ENCODE peak calls at places on chromosomes 3 and 15, in five cellular contexts. E is H9, X is WTC11, Y is cardiac muscle cell, L is Calu3. D is an unnamed sample.

GRCh38 chr3:48851407-48851806 is 3.7 kb upstream of the PRKAR2A start:
- DNase-seq in E (no peak), X (no peak), Y (peak), L (no peak), D (no peak)

GRCh38 chr3:32335365-32336122 is 56.1 kb upstream of the CMTM7 start:
- DNase-seq in E (no peak), X (no peak), Y (peak), L (no peak), D (no peak)

GRCh38 chr3:197468866-197469382 is 86.8 kb downstream of the BDH1 start:
- DNase-seq in E (no peak), X (no peak), Y (no peak), L (no peak), D (no peak)

GRCh38 chr3:196344663-196345062 is 6.5 kb upstream of the TM4SF19 start:
- DNase-seq in E (no peak), X (no peak), Y (no peak), L (no peak), D (no peak)

GRCh38 chr3:171384101-171384891 is 75.9 kb downstream of the TNIK start:
- DNase-seq in E (no peak), X (no peak), Y (no peak), L (no peak), D (peak)

GRCh38 chr3:79314547-79314946 is 453.3 kb downstream of the ROBO1 start:
- DNase-seq in E (no peak), X (no peak), Y (no peak), L (no peak), D (no peak)

GRCh38 chr15:75672646-75673425 is 25.1 kb downstream of the SNX33 start:
- DNase-seq in E (no peak), X (no peak), Y (peak), L (peak), D (peak)

GRCh38 chr3:100027321-100027720 is 87.0 kb downstream of the FILIP1L start:
- DNase-seq in E (no peak), X (no peak), Y (no peak), L (no peak), D (no peak)

GRCh38 chr3:156763931-156764720 is 62.0 kb upstream of the LEKR1 start:
- DNase-seq in E (no peak), X (no peak), Y (no peak), L (no peak), D (no peak)

GRCh38 chr3:170321326-170322034 is 36.0 kb upstream of the SKIL start:
- DNase-seq in E (no peak), X (no peak), Y (no peak), L (peak), D (no peak)

GRCh38 chr3:185361920-185362319 is 1.0 kb upstream of the MAP3K13 start:
- DNase-seq in E (no peak), X (no peak), Y (no peak), L (no peak), D (no peak)

GRCh38 chr3:195909645-195910498 is 1.5 kb upstream of the TNK2 start:
- DNase-seq in E (peak), X (peak), Y (peak), L (peak), D (no peak)

GRCh38 chr3:172042136-172042535 is 2.8 kb downstream of the FNDC3B start:
- DNase-seq in E (no peak), X (no peak), Y (no peak), L (no peak), D (no peak)

GRCh38 chr3:169558371-169558770 is 105.1 kb downstream of the MECOM start:
- DNase-seq in E (no peak), X (no peak), Y (no peak), L (no peak), D (peak)

GRCh38 chr3:148736086-148736485 is 38.4 kb downstream of the AGTR1 start:
- DNase-seq in E (no peak), X (no peak), Y (no peak), L (no peak), D (no peak)

GRCh38 chr3:148737104-148737525 is 39.4 kb downstream of the AGTR1 start:
- DNase-seq in E (no peak), X (no peak), Y (no peak), L (no peak), D (no peak)

GRCh38 chr3:148730676-148731075 is 33.0 kb downstream of the AGTR1 start:
- DNase-seq in E (no peak), X (no peak), Y (no peak), L (no peak), D (no peak)

GRCh38 chr3:148739720-148740119 is 42.0 kb downstream of the AGTR1 start:
- DNase-seq in E (no peak), X (no peak), Y (no peak), L (no peak), D (no peak)

GRCh38 chr3:148735597-148735996 is 37.9 kb downstream of the AGTR1 start:
- DNase-seq in E (no peak), X (no peak), Y (no peak), L (no peak), D (no peak)
- TF ChIP-seq CTCF in E (no peak), X (no peak), Y (no peak), L (no peak), D (no peak)

GRCh38 chr3:140128217-140129137 is 193.5 kb downstream of the CLSTN2 start:
- DNase-seq in E (peak), X (peak), Y (peak), L (peak), D (no peak)
- TF ChIP-seq CTCF in E (peak), X (peak), Y (peak), L (peak), D (peak)

GRCh38 chr3:1439395-1439794 is 346.6 kb downstream of the CNTN6 start:
- DNase-seq in E (peak), X (no peak), Y (no peak), L (peak), D (no peak)
- TF ChIP-seq CTCF in E (peak), X (no peak), Y (no peak), L (no peak), D (peak)

DNA sequence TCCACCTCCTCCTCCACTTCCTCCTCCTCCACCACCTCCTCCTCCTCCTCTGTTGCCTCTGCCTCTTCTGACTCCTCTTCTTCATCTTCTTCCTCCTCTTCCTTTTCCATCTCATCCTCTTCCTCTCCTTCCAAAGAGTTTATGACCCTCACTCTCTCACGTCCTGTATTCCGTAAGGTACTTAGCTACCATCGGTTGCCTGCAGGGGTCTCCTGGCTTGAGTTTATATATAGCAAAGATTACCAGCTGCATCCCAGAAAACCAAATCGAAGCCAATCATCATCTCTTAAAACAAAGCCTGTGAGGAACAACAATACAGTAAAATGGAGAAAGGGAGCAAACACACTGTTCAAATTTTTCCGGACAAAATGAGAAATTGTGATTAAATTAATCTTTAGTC is 317.4 kb downstream of the C3orf38 start:
- DNase-seq in E (peak), X (peak), Y (no peak), L (no peak), D (no peak)
- TF ChIP-seq CTCF in E (peak), X (no peak), Y (no peak), L (no peak), D (no peak)

GRCh38 chr3:44862221-44862637 is 517 bp downstream of the TMEM42 start:
- DNase-seq in E (no peak), X (no peak), Y (no peak), L (peak), D (no peak)
- TF ChIP-seq CTCF in E (no peak), X (no peak), Y (no peak), L (no peak), D (no peak)

GRCh38 chr3:69016102-69016501 is 2.6 kb upstream of the EOGT start:
- DNase-seq in E (no peak), X (no peak), Y (no peak), L (no peak), D (no peak)
- TF ChIP-seq CTCF in E (no peak), X (no peak), Y (no peak), L (no peak), D (no peak)

GRCh38 chr15:94739639-94740038 is 508.3 kb downstream of the MCTP2 start:
- DNase-seq in E (no peak), X (no peak), Y (no peak), L (no peak), D (no peak)
- TF ChIP-seq CTCF in E (no peak), X (no peak), Y (no peak), L (no peak), D (no peak)